ENCODE peak calls at places on chromosome 4, in six cellular contexts. U, F, I, D, W and K are unnamed samples.

GRCh38 chr4:57086324-57086723 is 23.9 kb downstream of the IGFBP7 start:
- DNase-seq in U (no peak), F (no peak), I (no peak), D (no peak), W (no peak), K (no peak)

GRCh38 chr4:163384926-163385325 is 41.2 kb downstream of the NPY5R start:
- DNase-seq in U (no peak), F (no peak), I (no peak), D (no peak), W (no peak), K (no peak)

GRCh38 chr4:152369903-152370296 is 166.0 kb downstream of the FBXW7 start:
- DNase-seq in U (no peak), F (no peak), I (no peak), D (no peak), W (peak), K (no peak)

GRCh38 chr4:182680196-182680771 is 236.9 kb downstream of the DCTD start:
- DNase-seq in U (peak), F (no peak), I (no peak), D (peak), W (no peak), K (no peak)

GRCh38 chr4:99156992-99157391 is 12.9 kb upstream of the ADH4 start:
- DNase-seq in U (no peak), F (no peak), I (no peak), D (no peak), W (no peak), K (no peak)

GRCh38 chr4:22093126-22093525 is 144.6 kb upstream of the KCNIP4 start:
- DNase-seq in U (no peak), F (no peak), I (no peak), D (no peak), W (no peak), K (no peak)

GRCh38 chr4:54902976-54903375 is 222.4 kb downstream of the KDR start:
- DNase-seq in U (no peak), F (no peak), I (no peak), D (no peak), W (no peak), K (no peak)

GRCh38 chr4:26590639-26591038 is 6.8 kb downstream of the TBC1D19 start:
- DNase-seq in U (no peak), F (no peak), I (no peak), D (no peak), W (no peak), K (no peak)

GRCh38 chr4:41611881-41612871 is 74.2 kb downstream of the LIMCH1 start:
- DNase-seq in U (peak), F (no peak), I (no peak), D (peak), W (peak), K (no peak)

GRCh38 chr4:16914208-16914607 is 15.8 kb upstream of the LDB2 start:
- DNase-seq in U (no peak), F (no peak), I (no peak), D (peak), W (no peak), K (no peak)

GRCh38 chr4:84870398-84871163 is 95.9 kb downstream of the WDFY3 start:
- DNase-seq in U (no peak), F (no peak), I (no peak), D (peak), W (no peak), K (no peak)